ENCODE peak calls at places on chromosomes 13 and 19, in seven cellular contexts. V is IMR-90, D is GM12878, G is upper lobe of left lung, O is heart left ventricle, R is esophagus squamous epithelium, E is K562. Q is an unnamed sample.
A peak's percentile ranks its signal among the peaks of the same experiment; 100 is the strongest.

GRCh38 chr19:7846247-7846646 is 16.2 kb downstream of the EVI5L start:
- DNase-seq in V (no peak), D (no peak), G (no peak), O (no peak), R (no peak), E (no peak), Q (no peak)

GRCh38 chr13:24644051-24644450 is 36.2 kb upstream of the ATP12A start:
- DNase-seq in V (peak; percentile 51), D (no peak), G (no peak), O (no peak), R (no peak), E (no peak), Q (no peak)

GRCh38 chr19:56566904-56567273 is 379 bp upstream of the ZNF470 start:
- DNase-seq in V (no peak), D (no peak), G (peak; percentile 45), O (peak; percentile 50), R (no peak), E (no peak), Q (no peak)

GRCh38 chr13:50152224-50152623 is 137.0 kb downstream of the KCNRG start:
- DNase-seq in V (no peak), D (no peak), G (no peak), O (no peak), R (no peak), E (no peak), Q (no peak)

GRCh38 chr19:19619121-19619848 is 798 bp upstream of the PBX4 start:
- DNase-seq in V (no peak), D (no peak), G (no peak), O (no peak), R (no peak), E (no peak), Q (no peak)

GRCh38 chr13:76879211-76879875 is 6.9 kb downstream of the KCTD12 start:
- DNase-seq in V (peak; percentile 70), D (peak; percentile 47), G (peak; percentile 82), O (peak; percentile 83), R (peak; percentile 22), E (no peak), Q (peak; percentile 65)

GRCh38 chr13:95494082-95494681 is 58.3 kb upstream of the CLDN10 start:
- DNase-seq in V (peak; percentile 62), D (no peak), G (no peak), O (no peak), R (no peak), E (peak; percentile 32), Q (no peak)

GRCh38 chr13:24995225-24995804 is 100.6 kb upstream of the PABPC3 start:
- DNase-seq in V (peak; percentile 82), D (no peak), G (peak; percentile 58), O (no peak), R (no peak), E (peak; percentile 66), Q (peak; percentile 35)

GRCh38 chr13:109271991-109272454 is 514.4 kb downstream of the IRS2 start:
- DNase-seq in V (no peak), D (no peak), G (no peak), O (no peak), R (no peak), E (no peak), Q (no peak)

GRCh38 chr19:22422220-22422619 is at the start of gene ZNF98:
- DNase-seq in V (no peak), D (no peak), G (no peak), O (peak; percentile 84), R (no peak), E (no peak), Q (no peak)

GRCh38 chr19:38850976-38851621 is 1.3 kb upstream of the HNRNPL start:
- DNase-seq in V (no peak), D (no peak), G (no peak), O (peak; percentile 50), R (no peak), E (peak; percentile 60), Q (peak; percentile 70)
- TF ChIP-seq POLR2A in V (no peak), D (peak; percentile 52), G (no peak), O (no peak), R (no peak), E (peak; percentile 6), Q (no peak)

GRCh38 chr13:80413611-80414010 is 72.7 kb upstream of the SPRY2 start:
- DNase-seq in V (no peak), D (no peak), G (no peak), O (no peak), R (no peak), E (no peak), Q (no peak)

DNA sequence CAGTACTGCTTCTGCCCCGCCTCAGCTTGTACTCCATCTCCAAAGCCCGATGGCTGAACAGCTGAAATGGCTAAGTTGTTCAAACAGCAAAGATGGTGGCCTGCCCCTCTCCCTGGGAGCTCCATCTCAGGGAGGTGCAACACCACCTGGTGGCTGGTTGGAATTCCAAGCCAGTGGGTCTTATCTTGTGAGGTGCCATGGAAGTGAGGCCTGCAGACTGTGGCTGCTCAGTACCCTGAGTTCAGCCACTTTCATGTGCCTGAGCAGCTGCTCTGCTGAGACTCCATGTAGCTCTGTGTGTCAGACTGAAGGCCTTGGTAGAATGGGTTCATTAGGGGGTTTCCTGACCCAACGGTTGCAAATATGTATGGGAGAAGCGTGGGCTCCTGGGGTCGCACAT is 67.3 kb upstream of the SPRY2 start:
- DNase-seq in V (no peak), D (no peak), G (no peak), O (no peak), R (no peak), E (peak; percentile 6), Q (no peak)
- H3K27ac ChIP-seq in V (no peak overlapping the region), D (no peak overlapping the region), G (no peak overlapping the region), O (no peak overlapping the region), R (no peak overlapping the region), E (no peak overlapping the region), Q (no peak overlapping the region)

GRCh38 chr13:31895687-31896086 is 135.9 kb upstream of the FRY start:
- DNase-seq in V (no peak), D (no peak), G (no peak), O (no peak), R (no peak), E (no peak), Q (no peak)

GRCh38 chr13:31898383-31899071 is 133.0 kb upstream of the FRY start:
- DNase-seq in V (no peak), D (no peak), G (no peak), O (no peak), R (no peak), E (no peak), Q (no peak)

GRCh38 chr13:31894931-31895330 is 136.6 kb upstream of the FRY start:
- DNase-seq in V (no peak), D (no peak), G (no peak), O (no peak), R (no peak), E (no peak), Q (no peak)

GRCh38 chr13:31891472-31891871 is 140.1 kb upstream of the FRY start:
- DNase-seq in V (no peak), D (no peak), G (peak; percentile 56), O (no peak), R (no peak), E (no peak), Q (no peak)

DNA sequence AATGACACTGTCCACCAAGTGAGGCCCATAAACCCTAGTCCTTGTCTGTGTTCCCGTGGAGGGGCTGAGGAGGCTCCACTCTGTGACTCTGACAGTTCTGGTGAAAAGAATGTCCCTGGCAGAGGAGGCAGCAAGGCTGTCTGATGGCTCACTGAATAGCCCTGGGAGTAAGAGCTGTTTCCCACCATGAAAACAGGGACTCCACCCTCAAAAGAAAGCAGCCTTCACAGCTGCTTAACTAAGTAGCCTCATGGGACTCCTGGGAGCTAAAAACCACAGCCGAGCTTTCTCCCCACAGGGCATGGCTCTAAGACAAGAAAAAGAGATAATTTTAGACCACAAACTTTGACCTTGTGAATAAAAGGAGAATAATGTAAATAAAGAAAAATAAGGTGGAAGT is 135.1 kb upstream of the FRY start:
- DNase-seq in V (peak; percentile 63), D (no peak), G (no peak), O (peak; percentile 57), R (no peak), E (no peak), Q (no peak)
- H3K4me1 ChIP-seq in V (peaks cover 2% of the 10 kb centered on the region), D (peaks cover 7% of the 10 kb centered on the region), G (no peaks in the 10 kb centered on the region), O (peaks cover 58% of the 10 kb centered on the region), R (no peaks in the 10 kb centered on the region), E (no peaks in the 10 kb centered on the region), Q (no peaks in the 10 kb centered on the region)

DNA sequence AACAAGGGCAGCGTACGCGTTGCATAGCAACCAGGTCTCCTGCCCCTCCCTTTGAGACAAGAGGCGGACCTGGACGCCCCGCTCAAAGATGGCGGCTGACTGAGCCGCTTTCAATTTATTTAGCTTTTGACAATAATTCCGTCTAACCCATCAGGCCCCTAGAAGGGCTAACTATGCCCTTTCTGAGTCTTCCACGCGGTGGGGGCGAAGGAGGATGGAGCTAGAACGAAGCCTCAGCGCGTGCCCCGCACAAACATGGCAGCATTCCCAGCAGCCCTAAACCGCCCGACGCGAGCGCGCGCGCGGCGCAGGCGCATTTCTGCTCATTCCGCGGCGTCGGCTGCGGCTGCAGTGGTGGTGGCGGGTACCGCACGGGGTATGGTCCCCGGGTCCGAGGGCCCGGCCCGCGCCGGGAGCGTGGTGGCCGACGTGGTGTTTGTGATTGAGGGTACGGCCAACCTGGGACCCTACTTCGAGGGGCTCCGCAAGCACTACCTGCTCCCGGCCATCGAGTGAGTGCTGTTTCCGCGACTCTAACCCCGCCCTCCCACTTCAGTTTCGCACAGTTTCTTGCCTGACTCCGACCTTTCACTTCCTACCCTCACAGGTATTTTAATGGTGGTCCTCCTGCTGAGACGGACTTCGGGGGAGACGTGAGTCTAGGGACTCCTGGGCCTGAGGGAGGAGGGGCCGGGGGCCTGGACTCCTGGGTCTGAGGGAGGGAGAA is at the start of gene MED25:
- DNase-seq in V (peak; percentile 76), D (peak; percentile 72), G (peak; percentile 82), O (peak; percentile 85), R (peak; percentile 42), E (peak; percentile 89), Q (peak; percentile 85)
- TF ChIP-seq POLR2A in V (no peak), D (peak; percentile 89), G (peak; percentile 90), O (peak; percentile 81), R (no peak), E (peak; percentile 73), Q (peak; percentile 40)